ENCODE peak calls at places on chromosomes 3 and 15, in five cellular contexts. One of them, this sample, is unnamed.

GRCh38 chr15:31332681-31333071 is 6.0 kb downstream of the KLF13 start:
- DNase-seq in uterus: no peak
- DNase-seq in OCI-LY7: no peak
- DNase-seq in hepatocyte: no peak
- DNase-seq in right lobe of liver: no peak
- DNase-seq in this sample: no peak

GRCh38 chr3:195153121-195153520 is 117.8 kb downstream of the XXYLT1 start:
- DNase-seq in uterus: no peak
- DNase-seq in OCI-LY7: no peak
- DNase-seq in hepatocyte: no peak
- DNase-seq in right lobe of liver: no peak
- DNase-seq in this sample: no peak

GRCh38 chr3:14410501-14411165 is 8.2 kb downstream of the SLC6A6 start:
- DNase-seq in uterus: no peak
- DNase-seq in OCI-LY7: peak; percentile 62
- DNase-seq in hepatocyte: no peak
- DNase-seq in right lobe of liver: no peak
- DNase-seq in this sample: peak; percentile 81

GRCh38 chr3:128736598-128736997 is 10.6 kb downstream of the RAB7A start:
- DNase-seq in uterus: no peak
- DNase-seq in OCI-LY7: no peak
- DNase-seq in hepatocyte: no peak
- DNase-seq in right lobe of liver: no peak
- DNase-seq in this sample: no peak

GRCh38 chr3:138686771-138687221 is 78.2 kb downstream of the FAIM start:
- DNase-seq in uterus: no peak
- DNase-seq in OCI-LY7: peak; percentile 61
- DNase-seq in hepatocyte: peak; percentile 21
- DNase-seq in right lobe of liver: no peak
- DNase-seq in this sample: peak; percentile 90

GRCh38 chr15:49473031-49473430 is 50.0 kb downstream of the FGF7 start:
- DNase-seq in uterus: no peak
- DNase-seq in OCI-LY7: no peak
- DNase-seq in hepatocyte: no peak
- DNase-seq in right lobe of liver: no peak
- DNase-seq in this sample: no peak

GRCh38 chr3:180633722-180634121 is 31.8 kb downstream of the TTC14 start:
- DNase-seq in uterus: no peak
- DNase-seq in OCI-LY7: no peak
- DNase-seq in hepatocyte: no peak
- DNase-seq in right lobe of liver: no peak
- DNase-seq in this sample: no peak

GRCh38 chr15:81002254-81003022 is 1.7 kb downstream of the TLNRD1 start:
- DNase-seq in uterus: no peak
- DNase-seq in OCI-LY7: no peak
- DNase-seq in hepatocyte: no peak
- DNase-seq in right lobe of liver: peak; percentile 59
- DNase-seq in this sample: no peak

GRCh38 chr3:128763967-128764366 is 38.0 kb downstream of the RAB7A start:
- DNase-seq in uterus: no peak
- DNase-seq in OCI-LY7: no peak
- DNase-seq in hepatocyte: no peak
- DNase-seq in right lobe of liver: no peak
- DNase-seq in this sample: no peak

GRCh38 chr15:71485094-71485693 is 325.2 kb upstream of the NR2E3 start:
- DNase-seq in uterus: no peak
- DNase-seq in OCI-LY7: no peak
- DNase-seq in hepatocyte: no peak
- DNase-seq in right lobe of liver: no peak
- DNase-seq in this sample: no peak

GRCh38 chr15:100867476-100867875 is 12.2 kb upstream of the ALDH1A3 start:
- DNase-seq in uterus: no peak
- DNase-seq in OCI-LY7: no peak
- DNase-seq in hepatocyte: no peak
- DNase-seq in right lobe of liver: no peak
- DNase-seq in this sample: no peak

GRCh38 chr15:42737529-42738328 is 801 bp upstream of the CDAN1 start:
- DNase-seq in uterus: no peak
- DNase-seq in OCI-LY7: no peak
- DNase-seq in hepatocyte: no peak
- DNase-seq in right lobe of liver: no peak
- DNase-seq in this sample: peak; percentile 10

GRCh38 chr3:141486416-141486734 is 452 bp upstream of the RASA2 start:
- DNase-seq in uterus: no peak
- DNase-seq in OCI-LY7: no peak
- DNase-seq in hepatocyte: no peak
- DNase-seq in right lobe of liver: no peak
- DNase-seq in this sample: no peak

GRCh38 chr15:99909914-99910313 is 176.7 kb upstream of the LYSMD4 start:
- DNase-seq in uterus: no peak
- DNase-seq in OCI-LY7: no peak
- DNase-seq in hepatocyte: peak; percentile 22
- DNase-seq in right lobe of liver: no peak
- DNase-seq in this sample: peak; percentile 5

GRCh38 chr3:184315506-184315867 is 1.1 kb downstream of the EIF4G1 start:
- DNase-seq in uterus: no peak
- DNase-seq in OCI-LY7: no peak
- DNase-seq in hepatocyte: no peak
- DNase-seq in right lobe of liver: no peak
- DNase-seq in this sample: no peak

GRCh38 chr15:92421980-92422379 is 28.3 kb downstream of the ST8SIA2 start:
- DNase-seq in uterus: no peak
- DNase-seq in OCI-LY7: no peak
- DNase-seq in hepatocyte: no peak
- DNase-seq in right lobe of liver: no peak
- DNase-seq in this sample: no peak

GRCh38 chr3:123400169-123400568 is 48.7 kb downstream of the ADCY5 start:
- DNase-seq in uterus: no peak
- DNase-seq in OCI-LY7: no peak
- DNase-seq in hepatocyte: no peak
- DNase-seq in right lobe of liver: no peak
- DNase-seq in this sample: no peak

GRCh38 chr3:129382366-129382765 is 46.1 kb downstream of the EFCAB12 start:
- DNase-seq in uterus: no peak
- DNase-seq in OCI-LY7: no peak
- DNase-seq in hepatocyte: no peak
- DNase-seq in right lobe of liver: no peak
- DNase-seq in this sample: no peak

GRCh38 chr3:160451602-160452001 is 2.0 kb upstream of the TRIM59 start:
- DNase-seq in uterus: no peak
- DNase-seq in OCI-LY7: no peak
- DNase-seq in hepatocyte: no peak
- DNase-seq in right lobe of liver: no peak
- DNase-seq in this sample: peak; percentile 30

GRCh38 chr3:12449889-12450682 is 34.2 kb upstream of the TSEN2 start:
- DNase-seq in uterus: no peak
- DNase-seq in OCI-LY7: no peak
- DNase-seq in hepatocyte: no peak
- DNase-seq in right lobe of liver: no peak
- DNase-seq in this sample: no peak

GRCh38 chr3:108183178-108183577 is 39.0 kb downstream of the IFT57 start:
- DNase-seq in uterus: no peak
- DNase-seq in OCI-LY7: no peak
- DNase-seq in hepatocyte: no peak
- DNase-seq in right lobe of liver: no peak
- DNase-seq in this sample: no peak

GRCh38 chr3:64696896-64697295 is 9.1 kb upstream of the ADAMTS9 start:
- DNase-seq in uterus: no peak
- DNase-seq in OCI-LY7: no peak
- DNase-seq in hepatocyte: no peak
- DNase-seq in right lobe of liver: no peak
- DNase-seq in this sample: no peak

GRCh38 chr3:151395806-151396205 is 11.3 kb upstream of the P2RY12 start:
- DNase-seq in uterus: no peak
- DNase-seq in OCI-LY7: no peak
- DNase-seq in hepatocyte: no peak
- DNase-seq in right lobe of liver: no peak
- DNase-seq in this sample: peak; percentile 59

GRCh38 chr3:50599115-50599715 is 12.4 kb downstream of the CISH start:
- DNase-seq in uterus: no peak
- DNase-seq in OCI-LY7: no peak
- DNase-seq in hepatocyte: no peak
- DNase-seq in right lobe of liver: no peak
- DNase-seq in this sample: no peak

GRCh38 chr3:58058654-58059263 is 50.5 kb downstream of the FLNB start:
- DNase-seq in uterus: no peak
- DNase-seq in OCI-LY7: no peak
- DNase-seq in hepatocyte: no peak
- DNase-seq in right lobe of liver: no peak
- DNase-seq in this sample: peak; percentile 94
- H3K4me3 ChIP-seq in uterus: no peak overlapping the region
- H3K4me3 ChIP-seq in OCI-LY7: no peak overlapping the region
- H3K4me3 ChIP-seq in hepatocyte: no peak overlapping the region
- H3K4me3 ChIP-seq in right lobe of liver: no peak overlapping the region
- H3K4me3 ChIP-seq in this sample: peak overlapping the region; percentile 14

DNA sequence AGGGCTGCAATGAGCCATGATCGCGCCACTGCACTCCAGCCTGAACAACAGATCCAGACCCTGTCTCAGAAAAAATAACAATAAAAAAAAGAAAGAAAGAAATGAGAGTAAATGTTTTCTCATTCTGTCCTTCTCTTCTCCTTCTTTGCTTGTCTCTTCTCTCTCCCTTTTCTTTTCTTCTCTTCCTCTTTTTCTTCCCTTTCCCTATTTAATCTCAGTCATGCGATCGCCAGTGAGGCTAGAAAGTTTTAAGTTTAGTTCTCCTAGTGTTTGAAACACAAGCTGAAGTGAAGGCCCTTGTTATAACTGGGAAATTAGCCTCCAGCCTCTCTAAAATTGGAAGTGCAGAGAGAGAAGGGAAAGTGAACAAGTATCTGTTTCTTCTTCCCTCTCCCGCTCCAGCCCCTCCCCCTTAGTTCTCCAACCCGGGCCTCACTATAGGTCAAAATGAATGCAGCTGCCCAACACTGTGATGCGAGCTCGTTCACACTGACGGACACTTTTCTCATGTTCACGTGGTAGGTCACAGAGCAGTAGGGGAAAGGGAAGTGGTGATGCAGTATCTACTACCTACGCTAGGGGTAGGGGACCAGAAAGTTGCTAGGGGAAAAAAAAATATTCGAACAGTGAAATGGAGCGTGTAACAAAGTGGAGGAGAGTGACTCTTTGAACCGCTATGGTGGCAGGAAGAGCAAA is 23.4 kb upstream of the TSC22D2 start:
- DNase-seq in uterus: no peak
- DNase-seq in OCI-LY7: peak; percentile 83
- DNase-seq in hepatocyte: peak; percentile 62
- DNase-seq in right lobe of liver: peak; percentile 50
- DNase-seq in this sample: peak; percentile 35
- TF ChIP-seq CTCF in uterus: no peak
- TF ChIP-seq CTCF in OCI-LY7: peak; percentile 69
- TF ChIP-seq CTCF in hepatocyte: peak; percentile 12
- TF ChIP-seq CTCF in right lobe of liver: no peak
- TF ChIP-seq CTCF in this sample: no peak

DNA sequence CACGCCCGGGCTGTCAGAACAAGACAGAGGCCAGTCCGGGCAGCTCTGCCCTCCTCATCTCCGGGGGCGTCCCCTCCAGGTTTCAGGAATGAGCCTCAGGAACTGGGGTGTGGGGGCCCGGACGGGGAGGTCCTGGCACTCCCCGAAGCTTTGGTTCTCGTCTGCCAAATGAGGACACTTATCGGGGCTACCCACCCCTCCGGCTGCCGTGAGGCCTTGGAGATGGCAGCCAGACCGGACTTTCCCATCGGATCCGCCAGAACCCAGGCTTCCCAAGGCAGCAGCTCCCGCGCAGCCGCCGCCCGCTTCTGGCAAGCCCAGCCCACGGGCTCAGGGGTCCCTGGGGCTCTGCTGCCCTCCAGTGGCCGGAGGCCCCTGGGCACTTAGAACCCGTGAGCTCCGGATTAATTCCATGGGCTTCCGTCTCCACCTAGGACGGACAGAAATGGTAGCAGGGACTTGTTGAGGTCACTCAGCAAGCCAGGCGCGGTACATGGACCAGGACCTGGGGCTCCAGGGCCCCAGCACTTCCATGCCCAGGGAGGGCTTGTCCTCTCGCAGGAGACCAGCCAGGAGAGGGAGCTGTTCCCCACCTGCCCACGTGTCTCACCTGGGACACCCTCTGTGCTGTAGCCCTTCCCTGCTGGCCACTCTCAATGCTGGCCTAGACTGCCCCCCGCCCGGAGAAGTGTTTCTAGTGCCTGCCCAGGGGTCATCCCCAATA is 89.4 kb downstream of the LINGO1 start:
- DNase-seq in uterus: peak; percentile 89
- DNase-seq in OCI-LY7: peak; percentile 88
- DNase-seq in hepatocyte: peak; percentile 95
- DNase-seq in right lobe of liver: peak; percentile 84
- DNase-seq in this sample: peak; percentile 84
- H3K4me3 ChIP-seq in uterus: no peak overlapping the region
- H3K4me3 ChIP-seq in OCI-LY7: peak overlapping the region; percentile 70
- H3K4me3 ChIP-seq in hepatocyte: no peak overlapping the region
- H3K4me3 ChIP-seq in right lobe of liver: peak overlapping the region; percentile 34
- H3K4me3 ChIP-seq in this sample: peak overlapping the region; percentile 43

GRCh38 chr3:104604326-104605010 is 762.2 kb upstream of the ALCAM start:
- DNase-seq in uterus: no peak
- DNase-seq in OCI-LY7: no peak
- DNase-seq in hepatocyte: no peak
- DNase-seq in right lobe of liver: no peak
- DNase-seq in this sample: peak; percentile 15
- TF ChIP-seq CTCF in uterus: no peak
- TF ChIP-seq CTCF in OCI-LY7: peak; percentile 44
- TF ChIP-seq CTCF in hepatocyte: peak; percentile 30
- TF ChIP-seq CTCF in right lobe of liver: no peak
- TF ChIP-seq CTCF in this sample: peak; percentile 39

DNA sequence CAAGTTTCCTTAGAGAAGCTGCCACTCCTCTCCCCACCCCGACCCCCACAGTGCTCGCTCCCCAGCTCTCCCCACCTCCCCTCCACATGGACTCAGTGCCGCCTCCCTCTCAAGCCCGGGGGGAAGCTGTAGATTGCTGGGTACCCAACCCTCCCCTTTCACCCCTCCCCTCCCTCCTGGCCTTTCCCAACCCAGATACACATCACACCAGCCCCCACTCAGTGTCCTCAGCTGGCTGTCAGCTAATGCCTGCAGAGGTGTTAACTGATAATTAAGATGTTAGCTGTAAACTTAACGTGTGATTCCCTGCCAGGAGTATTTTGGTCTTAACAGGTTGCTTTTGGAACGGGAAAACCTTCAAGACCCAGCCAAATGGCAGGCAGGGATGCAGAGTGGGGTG is 39.4 kb upstream of the LINGO1 start:
- DNase-seq in uterus: no peak
- DNase-seq in OCI-LY7: no peak
- DNase-seq in hepatocyte: no peak
- DNase-seq in right lobe of liver: no peak
- DNase-seq in this sample: no peak
- H3K4me3 ChIP-seq in uterus: no peak overlapping the region
- H3K4me3 ChIP-seq in OCI-LY7: no peak overlapping the region
- H3K4me3 ChIP-seq in hepatocyte: no peak overlapping the region
- H3K4me3 ChIP-seq in right lobe of liver: no peak overlapping the region
- H3K4me3 ChIP-seq in this sample: no peak overlapping the region

DNA sequence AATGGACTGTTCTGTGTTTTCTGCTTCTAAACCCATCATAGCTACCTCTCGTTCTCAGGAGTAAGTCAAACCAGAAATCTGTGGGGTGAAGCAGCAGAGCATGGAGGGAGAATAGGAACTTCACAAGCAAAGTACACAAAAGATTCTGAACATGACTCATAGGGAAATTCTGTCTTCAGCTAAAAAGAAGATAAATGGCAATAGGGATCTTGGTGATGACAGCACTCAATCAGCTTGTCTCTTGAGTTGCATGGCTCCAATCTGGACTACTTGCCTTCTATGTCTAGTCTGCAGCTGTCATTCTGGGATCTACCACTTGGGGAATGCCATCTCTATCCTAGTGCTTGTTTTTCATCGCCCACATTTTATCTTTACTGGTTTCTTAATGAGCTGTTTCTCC is 13.5 kb upstream of the GRAMD1C start:
- DNase-seq in uterus: no peak
- DNase-seq in OCI-LY7: peak; percentile 11
- DNase-seq in hepatocyte: peak; percentile 16
- DNase-seq in right lobe of liver: no peak
- DNase-seq in this sample: no peak
- TF ChIP-seq CTCF in uterus: no peak
- TF ChIP-seq CTCF in OCI-LY7: peak; percentile 38
- TF ChIP-seq CTCF in hepatocyte: no peak
- TF ChIP-seq CTCF in right lobe of liver: no peak
- TF ChIP-seq CTCF in this sample: peak; percentile 44